ENCODE peak calls at places on chromosomes 2 and 18, in four cellular contexts. One of them, this sample, is unnamed.

GRCh38 chr2:205187731-205188130 is 494.6 kb upstream of the NRP2 start:
- DNase-seq in lower leg skin: no peak
- DNase-seq in coronary artery: no peak
- DNase-seq in right atrium auricular region: no peak
- DNase-seq in this sample: no peak

GRCh38 chr18:39448942-39449341 is 1883.3 kb upstream of the CELF4 start:
- DNase-seq in lower leg skin: no peak
- DNase-seq in right atrium auricular region: no peak
- DNase-seq in coronary artery: no peak
- DNase-seq in this sample: no peak

GRCh38 chr18:65526099-65526498 is 224.7 kb upstream of the CDH7 start:
- DNase-seq in right atrium auricular region: no peak
- DNase-seq in coronary artery: no peak
- DNase-seq in lower leg skin: no peak
- DNase-seq in this sample: no peak

GRCh38 chr2:226354434-226354833 is 445.2 kb downstream of the IRS1 start:
- DNase-seq in coronary artery: no peak
- DNase-seq in right atrium auricular region: no peak
- DNase-seq in lower leg skin: no peak
- DNase-seq in this sample: no peak

GRCh38 chr2:218964041-218964771 is 4.7 kb downstream of the CDK5R2 start:
- DNase-seq in right atrium auricular region: no peak
- DNase-seq in coronary artery: peak; percentile 19
- DNase-seq in lower leg skin: no peak
- DNase-seq in this sample: peak; percentile 19

GRCh38 chr2:186274936-186275575 is 211.0 kb upstream of the ZC3H15 start:
- DNase-seq in right atrium auricular region: no peak
- DNase-seq in lower leg skin: no peak
- DNase-seq in coronary artery: no peak
- DNase-seq in this sample: no peak

GRCh38 chr2:207113403-207113802 is 52.3 kb downstream of the KLF7 start:
- DNase-seq in coronary artery: no peak
- DNase-seq in right atrium auricular region: no peak
- DNase-seq in lower leg skin: no peak
- DNase-seq in this sample: no peak

GRCh38 chr2:96359310-96359709 is 23.7 kb downstream of the NCAPH start:
- DNase-seq in lower leg skin: no peak
- DNase-seq in coronary artery: no peak
- DNase-seq in right atrium auricular region: no peak
- DNase-seq in this sample: no peak

GRCh38 chr18:6497543-6497942 is 82.8 kb upstream of the L3MBTL4 start:
- DNase-seq in coronary artery: no peak
- DNase-seq in lower leg skin: no peak
- DNase-seq in right atrium auricular region: no peak
- DNase-seq in this sample: no peak

GRCh38 chr18:70015127-70015526 is 67.5 kb upstream of the CD226 start:
- DNase-seq in coronary artery: no peak
- DNase-seq in right atrium auricular region: no peak
- DNase-seq in lower leg skin: no peak
- DNase-seq in this sample: no peak

GRCh38 chr2:136149011-136149410 is 31.1 kb upstream of the CXCR4 start:
- DNase-seq in lower leg skin: no peak
- DNase-seq in coronary artery: no peak
- DNase-seq in right atrium auricular region: no peak
- DNase-seq in this sample: no peak

GRCh38 chr18:9755603-9756002 is 47.5 kb downstream of the RAB31 start:
- DNase-seq in coronary artery: peak; percentile 46
- DNase-seq in lower leg skin: no peak
- DNase-seq in right atrium auricular region: no peak
- DNase-seq in this sample: no peak

GRCh38 chr18:44682871-44683221 is 2.2 kb downstream of the SETBP1 start:
- DNase-seq in coronary artery: no peak
- DNase-seq in right atrium auricular region: no peak
- DNase-seq in lower leg skin: no peak
- DNase-seq in this sample: no peak

GRCh38 chr2:20052872-20053281 is 1.4 kb upstream of the LAPTM4A start:
- DNase-seq in lower leg skin: peak; percentile 86
- DNase-seq in right atrium auricular region: peak; percentile 87
- DNase-seq in coronary artery: peak; percentile 77
- DNase-seq in this sample: no peak
- H3K4me3 ChIP-seq in lower leg skin: no peak overlapping the region
- H3K4me3 ChIP-seq in right atrium auricular region: peak overlapping the region; percentile 90
- H3K4me3 ChIP-seq in coronary artery: peak overlapping the region; percentile 94
- H3K4me3 ChIP-seq in this sample: peak overlapping the region; percentile 65

DNA sequence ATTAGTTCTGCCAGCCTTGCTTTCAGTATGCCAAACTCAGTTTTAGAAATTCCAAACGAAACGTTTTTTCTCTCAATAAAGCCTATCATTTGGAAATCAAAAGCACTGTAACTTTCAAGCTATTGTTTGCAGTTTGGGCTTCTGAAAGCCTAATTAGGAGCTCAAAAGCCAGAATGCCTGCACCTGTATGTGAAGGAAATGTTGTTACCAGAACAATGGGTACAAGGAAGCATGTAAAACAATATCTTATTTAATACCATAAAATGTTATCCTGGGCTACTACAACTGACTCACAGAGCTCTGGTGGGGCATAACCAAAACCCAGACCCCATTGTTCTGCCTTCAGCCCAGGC is 12.6 kb upstream of the GULP1 start:
- DNase-seq in lower leg skin: no peak
- DNase-seq in coronary artery: no peak
- DNase-seq in right atrium auricular region: no peak
- DNase-seq in this sample: no peak
- H3K4me3 ChIP-seq in lower leg skin: no peak overlapping the region
- H3K4me3 ChIP-seq in coronary artery: peak overlapping the region; percentile 44
- H3K4me3 ChIP-seq in right atrium auricular region: no peak overlapping the region
- H3K4me3 ChIP-seq in this sample: no peak overlapping the region

GRCh38 chr2:20671036-20671735 is 4.2 kb downstream of the GDF7 start:
- DNase-seq in lower leg skin: no peak
- DNase-seq in coronary artery: no peak
- DNase-seq in right atrium auricular region: no peak
- DNase-seq in this sample: no peak
- H3K4me3 ChIP-seq in lower leg skin: no peak overlapping the region
- H3K4me3 ChIP-seq in coronary artery: peak overlapping the region; percentile 4
- H3K4me3 ChIP-seq in right atrium auricular region: peak overlapping the region; percentile 10
- H3K4me3 ChIP-seq in this sample: no peak overlapping the region

GRCh38 chr2:86203614-86204013 is 4.4 kb downstream of the MRPL35 start:
- DNase-seq in right atrium auricular region: no peak
- DNase-seq in coronary artery: no peak
- DNase-seq in lower leg skin: no peak
- DNase-seq in this sample: no peak

GRCh38 chr2:86201951-86202692 is 2.9 kb downstream of the MRPL35 start:
- DNase-seq in right atrium auricular region: no peak
- DNase-seq in lower leg skin: no peak
- DNase-seq in coronary artery: no peak
- DNase-seq in this sample: no peak

GRCh38 chr2:86195055-86195807 is at the start of gene IMMT:
- DNase-seq in coronary artery: peak; percentile 99
- DNase-seq in lower leg skin: peak; percentile 91
- DNase-seq in right atrium auricular region: peak; percentile 99
- DNase-seq in this sample: peak; percentile 91

GRCh38 chr2:86202702-86203101 is 3.4 kb downstream of the MRPL35 start:
- DNase-seq in coronary artery: no peak
- DNase-seq in lower leg skin: no peak
- DNase-seq in right atrium auricular region: no peak
- DNase-seq in this sample: no peak

GRCh38 chr2:86199834-86200177 is 549 bp downstream of the MRPL35 start:
- DNase-seq in coronary artery: no peak
- DNase-seq in lower leg skin: no peak
- DNase-seq in right atrium auricular region: no peak
- DNase-seq in this sample: no peak
- H3K4me3 ChIP-seq in coronary artery: peak overlapping the region; percentile 81
- H3K4me3 ChIP-seq in lower leg skin: peak overlapping the region; percentile 44
- H3K4me3 ChIP-seq in right atrium auricular region: peak overlapping the region; percentile 81
- H3K4me3 ChIP-seq in this sample: peak overlapping the region; percentile 66

GRCh38 chr18:74454279-74454741 is 2.8 kb downstream of the DIPK1C start:
- DNase-seq in lower leg skin: no peak
- DNase-seq in coronary artery: no peak
- DNase-seq in right atrium auricular region: no peak
- DNase-seq in this sample: no peak
- H3K4me3 ChIP-seq in lower leg skin: no peak overlapping the region
- H3K4me3 ChIP-seq in coronary artery: no peak overlapping the region
- H3K4me3 ChIP-seq in right atrium auricular region: no peak overlapping the region
- H3K4me3 ChIP-seq in this sample: no peak overlapping the region

DNA sequence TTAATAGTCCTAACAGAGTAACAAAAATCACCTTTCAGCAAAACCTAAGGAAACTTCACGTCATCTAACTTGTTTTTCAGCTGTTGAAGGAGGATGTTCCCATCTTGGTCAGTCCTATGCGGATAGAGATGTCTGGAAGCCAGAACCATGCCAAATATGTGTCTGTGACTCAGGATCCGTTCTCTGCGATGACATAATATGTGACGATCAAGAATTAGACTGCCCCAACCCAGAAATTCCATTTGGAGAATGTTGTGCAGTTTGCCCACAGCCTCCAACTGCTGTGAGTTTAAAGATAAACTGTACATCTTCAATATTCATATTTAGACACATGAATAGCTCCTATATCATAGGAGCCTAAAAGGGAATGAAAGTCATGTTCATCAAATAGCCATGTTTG is 10.5 kb downstream of the COL3A1 start:
- DNase-seq in right atrium auricular region: no peak
- DNase-seq in lower leg skin: peak; percentile 34
- DNase-seq in coronary artery: no peak
- DNase-seq in this sample: no peak
- H3K4me3 ChIP-seq in right atrium auricular region: no peak overlapping the region
- H3K4me3 ChIP-seq in lower leg skin: no peak overlapping the region
- H3K4me3 ChIP-seq in coronary artery: peak overlapping the region; percentile 46
- H3K4me3 ChIP-seq in this sample: no peak overlapping the region

This sample was measured in Jurkat, Clone E6-1.